ENCODE peak calls at places on chromosomes 3 and 15, in five cellular contexts. H is H1, F is H9, L is trophoblast cell, Q is mesenchymal stem cell. C is an unnamed sample.

GRCh38 chr3:40911928-40912327 is 287.4 kb upstream of the CTNNB1 start:
- DNase-seq in H (no peak), F (no peak), L (no peak), Q (no peak), C (no peak)

GRCh38 chr3:185250247-185250646 is 3.6 kb downstream of the EHHADH start:
- DNase-seq in H (no peak), F (no peak), L (no peak), Q (no peak), C (no peak)

GRCh38 chr3:127171320-127171719 is 21.6 kb upstream of the PRR23E start:
- DNase-seq in H (no peak), F (peak; percentile 9), L (no peak), Q (no peak), C (no peak)

GRCh38 chr3:69012111-69012835 is 1.2 kb downstream of the EOGT start:
- DNase-seq in H (no peak), F (peak; percentile 63), L (no peak), Q (peak; percentile 17), C (no peak)

GRCh38 chr3:86969500-86970189 is 21.3 kb downstream of the VGLL3 start:
- DNase-seq in H (peak; percentile 66), F (peak; percentile 51), L (peak; percentile 94), Q (peak; percentile 49), C (no peak)

GRCh38 chr3:17039579-17039978 is 154.8 kb downstream of the PLCL2 start:
- DNase-seq in H (no peak), F (no peak), L (peak; percentile 35), Q (peak; percentile 66), C (no peak)

GRCh38 chr15:48592221-48592731 is 53.2 kb downstream of the FBN1 start:
- DNase-seq in H (no peak), F (no peak), L (peak; percentile 94), Q (peak; percentile 99), C (no peak)

GRCh38 chr15:32861741-32862140 is 143.9 kb downstream of the GREM1 start:
- DNase-seq in H (peak; percentile 56), F (peak; percentile 40), L (peak; percentile 50), Q (peak; percentile 77), C (peak; percentile 9)

GRCh38 chr15:51492528-51492927 is 130.0 kb downstream of the DMXL2 start:
- DNase-seq in H (no peak), F (no peak), L (no peak), Q (no peak), C (no peak)

GRCh38 chr15:65423150-65423976 is 616 bp upstream of the IGDCC4 start:
- DNase-seq in H (peak; percentile 64), F (peak; percentile 58), L (peak; percentile 15), Q (peak; percentile 7), C (no peak)

GRCh38 chr15:57376695-57377477 is 581 bp downstream of the CGNL1 start:
- DNase-seq in H (no peak), F (peak; percentile 62), L (peak; percentile 57), Q (peak; percentile 31), C (peak; percentile 31)
- H2AFZ ChIP-seq in H (peak overlapping the region; percentile 34), F (no peak overlapping the region), L (peak overlapping the region; percentile 0), Q (peak overlapping the region; percentile 18), C (peak overlapping the region; percentile 96)

DNA sequence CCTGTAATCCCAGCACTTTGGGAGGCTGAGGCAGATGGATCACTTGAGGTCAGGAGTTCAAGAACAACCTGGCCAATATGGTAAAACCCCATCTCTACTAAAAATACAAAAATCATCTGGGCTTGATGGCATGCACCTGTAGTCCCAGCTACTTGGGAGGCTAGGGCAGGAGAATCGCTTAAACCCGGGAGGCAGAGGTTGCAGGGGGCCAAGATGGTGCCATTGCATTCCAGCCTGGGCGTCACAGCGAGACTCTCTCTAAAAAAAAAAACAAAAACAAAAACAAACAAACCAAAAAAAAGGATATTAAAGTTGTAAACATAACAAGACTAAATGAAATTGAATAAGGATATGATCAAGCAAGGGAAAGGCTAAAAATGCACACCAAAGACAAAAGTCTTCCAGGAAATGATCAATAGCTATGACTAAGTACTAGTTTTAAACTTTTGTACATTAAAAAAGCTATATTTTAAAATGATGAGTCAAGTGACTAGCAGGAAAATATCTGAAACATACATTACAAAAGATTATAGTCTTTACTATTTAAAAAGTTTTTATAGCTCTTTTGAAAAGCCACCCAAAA is 28.6 kb downstream of the KLHL6 start:
- DNase-seq in H (no peak), F (no peak), L (no peak), Q (no peak), C (no peak)
- H2BK12ac ChIP-seq in H (no peak overlapping the region), F (no peak overlapping the region), L (no peak overlapping the region), Q (no peak overlapping the region), C (no peak overlapping the region)

DNA sequence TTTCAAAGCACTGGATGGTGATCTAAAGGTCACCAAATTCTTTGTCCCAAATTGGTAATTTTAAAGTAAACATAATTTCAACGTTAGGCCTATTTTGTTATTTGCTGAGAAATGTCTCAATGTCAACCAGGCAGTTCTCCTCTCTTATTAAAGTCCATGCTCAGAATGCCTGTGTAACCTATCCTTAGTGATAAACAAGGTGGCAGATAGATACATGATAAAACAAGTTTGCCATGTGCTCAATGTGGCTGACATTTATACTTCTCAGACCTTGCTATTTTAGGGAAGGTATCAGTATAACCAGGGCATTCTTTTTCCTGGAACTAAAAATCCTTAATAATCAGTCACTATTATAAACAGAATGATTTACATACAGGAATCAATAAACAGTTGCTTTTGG is 8.5 kb downstream of the MBNL1 start:
- DNase-seq in H (no peak), F (no peak), L (no peak), Q (no peak), C (no peak)
- H3K23ac ChIP-seq in H (no peak overlapping the region), F (no peak overlapping the region), L (no peak overlapping the region), Q (no peak overlapping the region), C (no peak overlapping the region)

GRCh38 chr3:56899851-56900250 is 98.1 kb upstream of the ARHGEF3 start:
- DNase-seq in H (no peak), F (no peak), L (no peak), Q (no peak), C (no peak)
- H2AFZ ChIP-seq in H (no peak overlapping the region), F (no peak overlapping the region), L (no peak overlapping the region), Q (no peak overlapping the region), C (peak overlapping the region; percentile 1)

GRCh38 chr15:88126695-88127476 is 129.7 kb downstream of the NTRK3 start:
- DNase-seq in H (no peak), F (no peak), L (no peak), Q (no peak), C (no peak)
- H2BK12ac ChIP-seq in H (no peak overlapping the region), F (no peak overlapping the region), L (no peak overlapping the region), Q (no peak overlapping the region), C (no peak overlapping the region)

DNA sequence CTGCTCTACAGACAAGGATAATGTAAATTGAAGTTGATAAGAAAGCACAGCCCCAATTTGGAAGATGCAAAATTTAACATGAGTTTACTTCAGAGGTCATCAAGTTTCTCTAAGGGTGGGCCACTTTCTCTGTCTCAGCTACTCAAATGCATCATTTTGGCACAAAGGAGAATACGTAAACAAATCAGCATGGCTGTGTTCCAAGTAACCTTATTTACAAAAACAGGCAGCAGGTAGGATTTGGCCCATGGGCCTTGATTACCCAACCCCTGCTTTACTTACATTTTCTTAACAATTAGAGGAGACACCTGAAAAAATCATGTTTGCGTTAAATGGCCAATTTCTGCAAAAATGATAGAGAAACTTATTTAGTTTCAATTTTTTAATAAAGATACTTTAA is 181.7 kb downstream of the GBE1 start:
- DNase-seq in H (no peak), F (no peak), L (no peak), Q (no peak), C (no peak)
- H3K23ac ChIP-seq in H (no peak overlapping the region), F (no peak overlapping the region), L (no peak overlapping the region), Q (no peak overlapping the region), C (no peak overlapping the region)

C was measured in neuronal stem cell.